ENCODE peak calls at places on chromosomes 11 and 22, in ten cellular contexts. One of them, this sample, is unnamed.

GRCh38 chr22:20076627-20077172 is 3.3 kb upstream of the DGCR8 start:
- DNase-seq in progenitor cell of endocrine pancreas: no peak
- DNase-seq in heart left ventricle: no peak
- DNase-seq in EL: no peak
- DNase-seq in HT-29: peak
- DNase-seq in naive thymus-derived CD8-positive, alpha-beta T cell: no peak
- DNase-seq in fibroblast of the aortic adventitia: no peak
- DNase-seq in AG08396: no peak
- DNase-seq in stimulated activated CD8-positive, alpha-beta memory T cell treated with anti-CD3 and anti-CD28 coated beads, Interleukin-4, amount 100 ng/mL, for 1 hour: no peak
- DNase-seq in activated T-helper 1 cell treated with anti-CD3 and anti-CD28 coated beads, Interleukin-12 subunit alpha, Interleukin-12 subunit beta, Interleukin-2, Interleukin-4 antibody, amounts not matched to agents 30 ng/mL and 10 ng/mL and 1 ng/mL, durations not matched to agents 14 hours and 24 hours and 36 hours: no peak
- DNase-seq in this sample: no peak

GRCh38 chr11:118170892-118171273 is 5.6 kb downstream of the SCN2B start:
- DNase-seq in progenitor cell of endocrine pancreas: no peak
- DNase-seq in heart left ventricle: no peak
- DNase-seq in EL: no peak
- DNase-seq in HT-29: no peak
- DNase-seq in naive thymus-derived CD8-positive, alpha-beta T cell: no peak
- DNase-seq in fibroblast of the aortic adventitia: no peak
- DNase-seq in AG08396: no peak
- DNase-seq in stimulated activated CD8-positive, alpha-beta memory T cell treated with anti-CD3 and anti-CD28 coated beads, Interleukin-4, amount 100 ng/mL, for 1 hour: no peak
- DNase-seq in activated T-helper 1 cell treated with anti-CD3 and anti-CD28 coated beads, Interleukin-12 subunit alpha, Interleukin-12 subunit beta, Interleukin-2, Interleukin-4 antibody, amounts not matched to agents 30 ng/mL and 10 ng/mL and 1 ng/mL, durations not matched to agents 14 hours and 24 hours and 36 hours: no peak
- DNase-seq in this sample: no peak

GRCh38 chr22:28072066-28072465 is 153.0 kb upstream of the PITPNB start:
- DNase-seq in progenitor cell of endocrine pancreas: no peak
- DNase-seq in heart left ventricle: no peak
- DNase-seq in EL: peak
- DNase-seq in HT-29: no peak
- DNase-seq in naive thymus-derived CD8-positive, alpha-beta T cell: no peak
- DNase-seq in fibroblast of the aortic adventitia: peak
- DNase-seq in AG08396: no peak
- DNase-seq in stimulated activated CD8-positive, alpha-beta memory T cell treated with anti-CD3 and anti-CD28 coated beads, Interleukin-4, amount 100 ng/mL, for 1 hour: no peak
- DNase-seq in activated T-helper 1 cell treated with anti-CD3 and anti-CD28 coated beads, Interleukin-12 subunit alpha, Interleukin-12 subunit beta, Interleukin-2, Interleukin-4 antibody, amounts not matched to agents 30 ng/mL and 10 ng/mL and 1 ng/mL, durations not matched to agents 14 hours and 24 hours and 36 hours: no peak
- DNase-seq in this sample: no peak

GRCh38 chr11:19962053-19962794 is 198.1 kb downstream of the DBX1 start:
- DNase-seq in progenitor cell of endocrine pancreas: no peak
- DNase-seq in heart left ventricle: no peak
- DNase-seq in EL: no peak
- DNase-seq in HT-29: no peak
- DNase-seq in naive thymus-derived CD8-positive, alpha-beta T cell: no peak
- DNase-seq in fibroblast of the aortic adventitia: no peak
- DNase-seq in AG08396: no peak
- DNase-seq in stimulated activated CD8-positive, alpha-beta memory T cell treated with anti-CD3 and anti-CD28 coated beads, Interleukin-4, amount 100 ng/mL, for 1 hour: no peak
- DNase-seq in activated T-helper 1 cell treated with anti-CD3 and anti-CD28 coated beads, Interleukin-12 subunit alpha, Interleukin-12 subunit beta, Interleukin-2, Interleukin-4 antibody, amounts not matched to agents 30 ng/mL and 10 ng/mL and 1 ng/mL, durations not matched to agents 14 hours and 24 hours and 36 hours: no peak
- DNase-seq in this sample: no peak

GRCh38 chr11:100684101-100685065 is 2.7 kb upstream of the ARHGAP42 start:
- DNase-seq in progenitor cell of endocrine pancreas: no peak
- DNase-seq in heart left ventricle: no peak
- DNase-seq in EL: no peak
- DNase-seq in HT-29: no peak
- DNase-seq in naive thymus-derived CD8-positive, alpha-beta T cell: no peak
- DNase-seq in fibroblast of the aortic adventitia: no peak
- DNase-seq in AG08396: no peak
- DNase-seq in stimulated activated CD8-positive, alpha-beta memory T cell treated with anti-CD3 and anti-CD28 coated beads, Interleukin-4, amount 100 ng/mL, for 1 hour: no peak
- DNase-seq in activated T-helper 1 cell treated with anti-CD3 and anti-CD28 coated beads, Interleukin-12 subunit alpha, Interleukin-12 subunit beta, Interleukin-2, Interleukin-4 antibody, amounts not matched to agents 30 ng/mL and 10 ng/mL and 1 ng/mL, durations not matched to agents 14 hours and 24 hours and 36 hours: no peak
- DNase-seq in this sample: no peak

GRCh38 chr22:46942816-46943783 is 180.7 kb downstream of the TBC1D22A start:
- DNase-seq in progenitor cell of endocrine pancreas: no peak
- DNase-seq in heart left ventricle: peak
- DNase-seq in EL: no peak
- DNase-seq in HT-29: no peak
- DNase-seq in naive thymus-derived CD8-positive, alpha-beta T cell: no peak
- DNase-seq in fibroblast of the aortic adventitia: no peak
- DNase-seq in AG08396: no peak
- DNase-seq in stimulated activated CD8-positive, alpha-beta memory T cell treated with anti-CD3 and anti-CD28 coated beads, Interleukin-4, amount 100 ng/mL, for 1 hour: no peak
- DNase-seq in activated T-helper 1 cell treated with anti-CD3 and anti-CD28 coated beads, Interleukin-12 subunit alpha, Interleukin-12 subunit beta, Interleukin-2, Interleukin-4 antibody, amounts not matched to agents 30 ng/mL and 10 ng/mL and 1 ng/mL, durations not matched to agents 14 hours and 24 hours and 36 hours: no peak
- DNase-seq in this sample: no peak

GRCh38 chr11:69667619-69668604 is 7.2 kb downstream of the LTO1 start:
- DNase-seq in progenitor cell of endocrine pancreas: no peak
- DNase-seq in heart left ventricle: no peak
- DNase-seq in EL: no peak
- DNase-seq in HT-29: no peak
- DNase-seq in naive thymus-derived CD8-positive, alpha-beta T cell: no peak
- DNase-seq in fibroblast of the aortic adventitia: no peak
- DNase-seq in AG08396: no peak
- DNase-seq in stimulated activated CD8-positive, alpha-beta memory T cell treated with anti-CD3 and anti-CD28 coated beads, Interleukin-4, amount 100 ng/mL, for 1 hour: no peak
- DNase-seq in activated T-helper 1 cell treated with anti-CD3 and anti-CD28 coated beads, Interleukin-12 subunit alpha, Interleukin-12 subunit beta, Interleukin-2, Interleukin-4 antibody, amounts not matched to agents 30 ng/mL and 10 ng/mL and 1 ng/mL, durations not matched to agents 14 hours and 24 hours and 36 hours: no peak
- DNase-seq in this sample: no peak

GRCh38 chr22:35437038-35437437 is 37.1 kb downstream of the MCM5 start:
- DNase-seq in progenitor cell of endocrine pancreas: no peak
- DNase-seq in heart left ventricle: no peak
- DNase-seq in EL: peak
- DNase-seq in HT-29: peak
- DNase-seq in naive thymus-derived CD8-positive, alpha-beta T cell: no peak
- DNase-seq in fibroblast of the aortic adventitia: no peak
- DNase-seq in AG08396: peak
- DNase-seq in stimulated activated CD8-positive, alpha-beta memory T cell treated with anti-CD3 and anti-CD28 coated beads, Interleukin-4, amount 100 ng/mL, for 1 hour: no peak
- DNase-seq in activated T-helper 1 cell treated with anti-CD3 and anti-CD28 coated beads, Interleukin-12 subunit alpha, Interleukin-12 subunit beta, Interleukin-2, Interleukin-4 antibody, amounts not matched to agents 30 ng/mL and 10 ng/mL and 1 ng/mL, durations not matched to agents 14 hours and 24 hours and 36 hours: no peak
- DNase-seq in this sample: no peak

GRCh38 chr11:63502252-63502820 is 3.5 kb upstream of the LGALS12 start:
- DNase-seq in progenitor cell of endocrine pancreas: no peak
- DNase-seq in heart left ventricle: no peak
- DNase-seq in EL: no peak
- DNase-seq in HT-29: no peak
- DNase-seq in naive thymus-derived CD8-positive, alpha-beta T cell: no peak
- DNase-seq in fibroblast of the aortic adventitia: no peak
- DNase-seq in AG08396: no peak
- DNase-seq in stimulated activated CD8-positive, alpha-beta memory T cell treated with anti-CD3 and anti-CD28 coated beads, Interleukin-4, amount 100 ng/mL, for 1 hour: no peak
- DNase-seq in activated T-helper 1 cell treated with anti-CD3 and anti-CD28 coated beads, Interleukin-12 subunit alpha, Interleukin-12 subunit beta, Interleukin-2, Interleukin-4 antibody, amounts not matched to agents 30 ng/mL and 10 ng/mL and 1 ng/mL, durations not matched to agents 14 hours and 24 hours and 36 hours: no peak
- DNase-seq in this sample: no peak

GRCh38 chr11:58513747-58514367 is 6.0 kb upstream of the OR5B21 start:
- DNase-seq in progenitor cell of endocrine pancreas: peak
- DNase-seq in heart left ventricle: no peak
- DNase-seq in EL: peak
- DNase-seq in HT-29: peak
- DNase-seq in naive thymus-derived CD8-positive, alpha-beta T cell: no peak
- DNase-seq in fibroblast of the aortic adventitia: peak
- DNase-seq in AG08396: peak
- DNase-seq in stimulated activated CD8-positive, alpha-beta memory T cell treated with anti-CD3 and anti-CD28 coated beads, Interleukin-4, amount 100 ng/mL, for 1 hour: no peak
- DNase-seq in activated T-helper 1 cell treated with anti-CD3 and anti-CD28 coated beads, Interleukin-12 subunit alpha, Interleukin-12 subunit beta, Interleukin-2, Interleukin-4 antibody, amounts not matched to agents 30 ng/mL and 10 ng/mL and 1 ng/mL, durations not matched to agents 14 hours and 24 hours and 36 hours: no peak
- DNase-seq in this sample: no peak

GRCh38 chr11:130829801-130830562 is 86.3 kb downstream of the SNX19 start:
- DNase-seq in progenitor cell of endocrine pancreas: no peak
- DNase-seq in heart left ventricle: peak
- DNase-seq in EL: no peak
- DNase-seq in HT-29: no peak
- DNase-seq in naive thymus-derived CD8-positive, alpha-beta T cell: no peak
- DNase-seq in fibroblast of the aortic adventitia: peak
- DNase-seq in AG08396: no peak
- DNase-seq in stimulated activated CD8-positive, alpha-beta memory T cell treated with anti-CD3 and anti-CD28 coated beads, Interleukin-4, amount 100 ng/mL, for 1 hour: no peak
- DNase-seq in activated T-helper 1 cell treated with anti-CD3 and anti-CD28 coated beads, Interleukin-12 subunit alpha, Interleukin-12 subunit beta, Interleukin-2, Interleukin-4 antibody, amounts not matched to agents 30 ng/mL and 10 ng/mL and 1 ng/mL, durations not matched to agents 14 hours and 24 hours and 36 hours: no peak
- DNase-seq in this sample: no peak

GRCh38 chr22:23749747-23750373 is 1.1 kb downstream of the ZNF70 start:
- DNase-seq in progenitor cell of endocrine pancreas: no peak
- DNase-seq in heart left ventricle: no peak
- DNase-seq in EL: no peak
- DNase-seq in HT-29: no peak
- DNase-seq in naive thymus-derived CD8-positive, alpha-beta T cell: no peak
- DNase-seq in fibroblast of the aortic adventitia: peak
- DNase-seq in AG08396: no peak
- DNase-seq in stimulated activated CD8-positive, alpha-beta memory T cell treated with anti-CD3 and anti-CD28 coated beads, Interleukin-4, amount 100 ng/mL, for 1 hour: no peak
- DNase-seq in activated T-helper 1 cell treated with anti-CD3 and anti-CD28 coated beads, Interleukin-12 subunit alpha, Interleukin-12 subunit beta, Interleukin-2, Interleukin-4 antibody, amounts not matched to agents 30 ng/mL and 10 ng/mL and 1 ng/mL, durations not matched to agents 14 hours and 24 hours and 36 hours: no peak
- DNase-seq in this sample: no peak

GRCh38 chr11:70587095-70587389 is 188.7 kb downstream of the CTTN start:
- DNase-seq in progenitor cell of endocrine pancreas: no peak
- DNase-seq in heart left ventricle: no peak
- DNase-seq in EL: no peak
- DNase-seq in HT-29: no peak
- DNase-seq in naive thymus-derived CD8-positive, alpha-beta T cell: no peak
- DNase-seq in fibroblast of the aortic adventitia: no peak
- DNase-seq in AG08396: peak
- DNase-seq in stimulated activated CD8-positive, alpha-beta memory T cell treated with anti-CD3 and anti-CD28 coated beads, Interleukin-4, amount 100 ng/mL, for 1 hour: no peak
- DNase-seq in activated T-helper 1 cell treated with anti-CD3 and anti-CD28 coated beads, Interleukin-12 subunit alpha, Interleukin-12 subunit beta, Interleukin-2, Interleukin-4 antibody, amounts not matched to agents 30 ng/mL and 10 ng/mL and 1 ng/mL, durations not matched to agents 14 hours and 24 hours and 36 hours: no peak
- DNase-seq in this sample: no peak

GRCh38 chr11:121722431-121723256 is 269.9 kb upstream of the SORL1-AS1 start:
- DNase-seq in progenitor cell of endocrine pancreas: peak
- DNase-seq in heart left ventricle: peak
- DNase-seq in EL: peak
- DNase-seq in HT-29: peak
- DNase-seq in naive thymus-derived CD8-positive, alpha-beta T cell: no peak
- DNase-seq in fibroblast of the aortic adventitia: peak
- DNase-seq in AG08396: peak
- DNase-seq in stimulated activated CD8-positive, alpha-beta memory T cell treated with anti-CD3 and anti-CD28 coated beads, Interleukin-4, amount 100 ng/mL, for 1 hour: no peak
- DNase-seq in activated T-helper 1 cell treated with anti-CD3 and anti-CD28 coated beads, Interleukin-12 subunit alpha, Interleukin-12 subunit beta, Interleukin-2, Interleukin-4 antibody, amounts not matched to agents 30 ng/mL and 10 ng/mL and 1 ng/mL, durations not matched to agents 14 hours and 24 hours and 36 hours: no peak
- DNase-seq in this sample: peak

GRCh38 chr22:33831207-33831606 is 89.1 kb downstream of the LARGE1 start:
- DNase-seq in progenitor cell of endocrine pancreas: no peak
- DNase-seq in heart left ventricle: no peak
- DNase-seq in EL: no peak
- DNase-seq in HT-29: no peak
- DNase-seq in naive thymus-derived CD8-positive, alpha-beta T cell: no peak
- DNase-seq in fibroblast of the aortic adventitia: no peak
- DNase-seq in AG08396: no peak
- DNase-seq in stimulated activated CD8-positive, alpha-beta memory T cell treated with anti-CD3 and anti-CD28 coated beads, Interleukin-4, amount 100 ng/mL, for 1 hour: no peak
- DNase-seq in activated T-helper 1 cell treated with anti-CD3 and anti-CD28 coated beads, Interleukin-12 subunit alpha, Interleukin-12 subunit beta, Interleukin-2, Interleukin-4 antibody, amounts not matched to agents 30 ng/mL and 10 ng/mL and 1 ng/mL, durations not matched to agents 14 hours and 24 hours and 36 hours: no peak
- DNase-seq in this sample: no peak

GRCh38 chr22:25023879-25024278 is 71.4 kb downstream of the KIAA1671 start:
- DNase-seq in progenitor cell of endocrine pancreas: no peak
- DNase-seq in heart left ventricle: no peak
- DNase-seq in EL: no peak
- DNase-seq in HT-29: no peak
- DNase-seq in naive thymus-derived CD8-positive, alpha-beta T cell: no peak
- DNase-seq in fibroblast of the aortic adventitia: no peak
- DNase-seq in AG08396: no peak
- DNase-seq in stimulated activated CD8-positive, alpha-beta memory T cell treated with anti-CD3 and anti-CD28 coated beads, Interleukin-4, amount 100 ng/mL, for 1 hour: no peak
- DNase-seq in activated T-helper 1 cell treated with anti-CD3 and anti-CD28 coated beads, Interleukin-12 subunit alpha, Interleukin-12 subunit beta, Interleukin-2, Interleukin-4 antibody, amounts not matched to agents 30 ng/mL and 10 ng/mL and 1 ng/mL, durations not matched to agents 14 hours and 24 hours and 36 hours: no peak
- DNase-seq in this sample: no peak

GRCh38 chr11:113401718-113402117 is 14.1 kb downstream of the ANKK1 start:
- DNase-seq in progenitor cell of endocrine pancreas: no peak
- DNase-seq in heart left ventricle: peak
- DNase-seq in EL: peak
- DNase-seq in HT-29: peak
- DNase-seq in naive thymus-derived CD8-positive, alpha-beta T cell: no peak
- DNase-seq in fibroblast of the aortic adventitia: no peak
- DNase-seq in AG08396: no peak
- DNase-seq in stimulated activated CD8-positive, alpha-beta memory T cell treated with anti-CD3 and anti-CD28 coated beads, Interleukin-4, amount 100 ng/mL, for 1 hour: no peak
- DNase-seq in activated T-helper 1 cell treated with anti-CD3 and anti-CD28 coated beads, Interleukin-12 subunit alpha, Interleukin-12 subunit beta, Interleukin-2, Interleukin-4 antibody, amounts not matched to agents 30 ng/mL and 10 ng/mL and 1 ng/mL, durations not matched to agents 14 hours and 24 hours and 36 hours: no peak
- DNase-seq in this sample: no peak

GRCh38 chr22:45240810-45241631 is at the start of gene KIAA0930:
- DNase-seq in progenitor cell of endocrine pancreas: peak
- DNase-seq in heart left ventricle: peak
- DNase-seq in EL: peak
- DNase-seq in HT-29: peak
- DNase-seq in naive thymus-derived CD8-positive, alpha-beta T cell: peak
- DNase-seq in fibroblast of the aortic adventitia: peak
- DNase-seq in AG08396: peak
- DNase-seq in stimulated activated CD8-positive, alpha-beta memory T cell treated with anti-CD3 and anti-CD28 coated beads, Interleukin-4, amount 100 ng/mL, for 1 hour: peak
- DNase-seq in activated T-helper 1 cell treated with anti-CD3 and anti-CD28 coated beads, Interleukin-12 subunit alpha, Interleukin-12 subunit beta, Interleukin-2, Interleukin-4 antibody, amounts not matched to agents 30 ng/mL and 10 ng/mL and 1 ng/mL, durations not matched to agents 14 hours and 24 hours and 36 hours: peak
- DNase-seq in this sample: peak

GRCh38 chr11:132311703-132312102 is 941.3 kb downstream of the NTM start:
- DNase-seq in progenitor cell of endocrine pancreas: no peak
- DNase-seq in heart left ventricle: no peak
- DNase-seq in EL: no peak
- DNase-seq in HT-29: no peak
- DNase-seq in naive thymus-derived CD8-positive, alpha-beta T cell: no peak
- DNase-seq in fibroblast of the aortic adventitia: no peak
- DNase-seq in AG08396: no peak
- DNase-seq in stimulated activated CD8-positive, alpha-beta memory T cell treated with anti-CD3 and anti-CD28 coated beads, Interleukin-4, amount 100 ng/mL, for 1 hour: no peak
- DNase-seq in activated T-helper 1 cell treated with anti-CD3 and anti-CD28 coated beads, Interleukin-12 subunit alpha, Interleukin-12 subunit beta, Interleukin-2, Interleukin-4 antibody, amounts not matched to agents 30 ng/mL and 10 ng/mL and 1 ng/mL, durations not matched to agents 14 hours and 24 hours and 36 hours: no peak
- DNase-seq in this sample: no peak

GRCh38 chr11:18384157-18384641 is 10.2 kb upstream of the LDHA start:
- DNase-seq in progenitor cell of endocrine pancreas: no peak
- DNase-seq in heart left ventricle: peak
- DNase-seq in EL: peak
- DNase-seq in HT-29: peak
- DNase-seq in naive thymus-derived CD8-positive, alpha-beta T cell: no peak
- DNase-seq in fibroblast of the aortic adventitia: peak
- DNase-seq in AG08396: peak
- DNase-seq in stimulated activated CD8-positive, alpha-beta memory T cell treated with anti-CD3 and anti-CD28 coated beads, Interleukin-4, amount 100 ng/mL, for 1 hour: no peak
- DNase-seq in activated T-helper 1 cell treated with anti-CD3 and anti-CD28 coated beads, Interleukin-12 subunit alpha, Interleukin-12 subunit beta, Interleukin-2, Interleukin-4 antibody, amounts not matched to agents 30 ng/mL and 10 ng/mL and 1 ng/mL, durations not matched to agents 14 hours and 24 hours and 36 hours: no peak
- DNase-seq in this sample: peak

GRCh38 chr11:62721994-62722393 is 5.3 kb downstream of the HNRNPUL2 start:
- DNase-seq in progenitor cell of endocrine pancreas: no peak
- DNase-seq in heart left ventricle: no peak
- DNase-seq in EL: peak
- DNase-seq in HT-29: no peak
- DNase-seq in naive thymus-derived CD8-positive, alpha-beta T cell: no peak
- DNase-seq in fibroblast of the aortic adventitia: peak
- DNase-seq in AG08396: no peak
- DNase-seq in stimulated activated CD8-positive, alpha-beta memory T cell treated with anti-CD3 and anti-CD28 coated beads, Interleukin-4, amount 100 ng/mL, for 1 hour: no peak
- DNase-seq in activated T-helper 1 cell treated with anti-CD3 and anti-CD28 coated beads, Interleukin-12 subunit alpha, Interleukin-12 subunit beta, Interleukin-2, Interleukin-4 antibody, amounts not matched to agents 30 ng/mL and 10 ng/mL and 1 ng/mL, durations not matched to agents 14 hours and 24 hours and 36 hours: no peak
- DNase-seq in this sample: no peak

GRCh38 chr22:20585640-20586402 is 78.4 kb downstream of the MED15 start:
- DNase-seq in progenitor cell of endocrine pancreas: no peak
- DNase-seq in heart left ventricle: no peak
- DNase-seq in EL: no peak
- DNase-seq in HT-29: no peak
- DNase-seq in naive thymus-derived CD8-positive, alpha-beta T cell: no peak
- DNase-seq in fibroblast of the aortic adventitia: no peak
- DNase-seq in AG08396: no peak
- DNase-seq in stimulated activated CD8-positive, alpha-beta memory T cell treated with anti-CD3 and anti-CD28 coated beads, Interleukin-4, amount 100 ng/mL, for 1 hour: no peak
- DNase-seq in activated T-helper 1 cell treated with anti-CD3 and anti-CD28 coated beads, Interleukin-12 subunit alpha, Interleukin-12 subunit beta, Interleukin-2, Interleukin-4 antibody, amounts not matched to agents 30 ng/mL and 10 ng/mL and 1 ng/mL, durations not matched to agents 14 hours and 24 hours and 36 hours: no peak
- DNase-seq in this sample: no peak

GRCh38 chr11:117831661-117832415 is 7.3 kb upstream of the FXYD2 start:
- DNase-seq in progenitor cell of endocrine pancreas: no peak
- DNase-seq in heart left ventricle: peak
- DNase-seq in EL: no peak
- DNase-seq in HT-29: no peak
- DNase-seq in naive thymus-derived CD8-positive, alpha-beta T cell: no peak
- DNase-seq in fibroblast of the aortic adventitia: no peak
- DNase-seq in AG08396: no peak
- DNase-seq in stimulated activated CD8-positive, alpha-beta memory T cell treated with anti-CD3 and anti-CD28 coated beads, Interleukin-4, amount 100 ng/mL, for 1 hour: no peak
- DNase-seq in activated T-helper 1 cell treated with anti-CD3 and anti-CD28 coated beads, Interleukin-12 subunit alpha, Interleukin-12 subunit beta, Interleukin-2, Interleukin-4 antibody, amounts not matched to agents 30 ng/mL and 10 ng/mL and 1 ng/mL, durations not matched to agents 14 hours and 24 hours and 36 hours: no peak
- DNase-seq in this sample: no peak

GRCh38 chr11:112096194-112096593 is 9.5 kb downstream of the SDHD start:
- DNase-seq in progenitor cell of endocrine pancreas: no peak
- DNase-seq in heart left ventricle: no peak
- DNase-seq in EL: no peak
- DNase-seq in HT-29: no peak
- DNase-seq in naive thymus-derived CD8-positive, alpha-beta T cell: no peak
- DNase-seq in fibroblast of the aortic adventitia: no peak
- DNase-seq in AG08396: peak
- DNase-seq in stimulated activated CD8-positive, alpha-beta memory T cell treated with anti-CD3 and anti-CD28 coated beads, Interleukin-4, amount 100 ng/mL, for 1 hour: no peak
- DNase-seq in activated T-helper 1 cell treated with anti-CD3 and anti-CD28 coated beads, Interleukin-12 subunit alpha, Interleukin-12 subunit beta, Interleukin-2, Interleukin-4 antibody, amounts not matched to agents 30 ng/mL and 10 ng/mL and 1 ng/mL, durations not matched to agents 14 hours and 24 hours and 36 hours: no peak
- DNase-seq in this sample: no peak

GRCh38 chr11:12390687-12391110 is 13.3 kb downstream of the PARVA start:
- DNase-seq in progenitor cell of endocrine pancreas: no peak
- DNase-seq in heart left ventricle: no peak
- DNase-seq in EL: no peak
- DNase-seq in HT-29: no peak
- DNase-seq in naive thymus-derived CD8-positive, alpha-beta T cell: no peak
- DNase-seq in fibroblast of the aortic adventitia: no peak
- DNase-seq in AG08396: no peak
- DNase-seq in stimulated activated CD8-positive, alpha-beta memory T cell treated with anti-CD3 and anti-CD28 coated beads, Interleukin-4, amount 100 ng/mL, for 1 hour: no peak
- DNase-seq in activated T-helper 1 cell treated with anti-CD3 and anti-CD28 coated beads, Interleukin-12 subunit alpha, Interleukin-12 subunit beta, Interleukin-2, Interleukin-4 antibody, amounts not matched to agents 30 ng/mL and 10 ng/mL and 1 ng/mL, durations not matched to agents 14 hours and 24 hours and 36 hours: no peak
- DNase-seq in this sample: no peak

GRCh38 chr11:61106296-61106695 is 4.0 kb downstream of the CD5 start:
- DNase-seq in progenitor cell of endocrine pancreas: no peak
- DNase-seq in heart left ventricle: no peak
- DNase-seq in EL: no peak
- DNase-seq in HT-29: no peak
- DNase-seq in naive thymus-derived CD8-positive, alpha-beta T cell: no peak
- DNase-seq in fibroblast of the aortic adventitia: no peak
- DNase-seq in AG08396: no peak
- DNase-seq in stimulated activated CD8-positive, alpha-beta memory T cell treated with anti-CD3 and anti-CD28 coated beads, Interleukin-4, amount 100 ng/mL, for 1 hour: no peak
- DNase-seq in activated T-helper 1 cell treated with anti-CD3 and anti-CD28 coated beads, Interleukin-12 subunit alpha, Interleukin-12 subunit beta, Interleukin-2, Interleukin-4 antibody, amounts not matched to agents 30 ng/mL and 10 ng/mL and 1 ng/mL, durations not matched to agents 14 hours and 24 hours and 36 hours: no peak
- DNase-seq in this sample: no peak

GRCh38 chr11:105937738-105938137 is 84.3 kb downstream of the MSANTD4 start:
- DNase-seq in progenitor cell of endocrine pancreas: no peak
- DNase-seq in heart left ventricle: no peak
- DNase-seq in EL: no peak
- DNase-seq in HT-29: peak
- DNase-seq in naive thymus-derived CD8-positive, alpha-beta T cell: no peak
- DNase-seq in fibroblast of the aortic adventitia: no peak
- DNase-seq in AG08396: peak
- DNase-seq in stimulated activated CD8-positive, alpha-beta memory T cell treated with anti-CD3 and anti-CD28 coated beads, Interleukin-4, amount 100 ng/mL, for 1 hour: no peak
- DNase-seq in activated T-helper 1 cell treated with anti-CD3 and anti-CD28 coated beads, Interleukin-12 subunit alpha, Interleukin-12 subunit beta, Interleukin-2, Interleukin-4 antibody, amounts not matched to agents 30 ng/mL and 10 ng/mL and 1 ng/mL, durations not matched to agents 14 hours and 24 hours and 36 hours: no peak
- DNase-seq in this sample: no peak